ENCODE peak calls at places on chromosomes 7 and 10, in seven cellular contexts. R, L, A, F, Z, K and I are unnamed samples.

GRCh38 chr7:116330961-116331360 is 120.6 kb downstream of the TES start:
- DNase-seq in L (no peak), Z (no peak), A (no peak), K (no peak), F (no peak), R (no peak), I (no peak)

GRCh38 chr10:117736655-117737054 is 194.1 kb downstream of the EMX2 start:
- DNase-seq in L (no peak), R (no peak), A (no peak), F (no peak), Z (no peak), K (no peak), I (no peak)

GRCh38 chr10:28975891-28976471 is 298.7 kb downstream of the BAMBI start:
- DNase-seq in R (no peak), F (no peak), Z (no peak), L (no peak), A (no peak), K (no peak), I (no peak)

GRCh38 chr7:106692450-106693051 is 31.6 kb upstream of the CCDC71L start:
- DNase-seq in K (no peak), F (no peak), A (no peak), Z (no peak), L (no peak), R (no peak), I (no peak)

GRCh38 chr7:131600578-131600977 is 44.1 kb upstream of the PODXL start:
- DNase-seq in K (no peak), L (no peak), F (no peak), R (no peak), Z (no peak), A (no peak), I (no peak)

GRCh38 chr10:128896964-128897363 is 570.1 kb upstream of the MGMT start:
- DNase-seq in K (no peak), A (no peak), R (no peak), F (no peak), Z (no peak), L (no peak), I (no peak)

GRCh38 chr10:44391981-44392380 is 7.1 kb upstream of the CXCL12 start:
- DNase-seq in F (no peak), A (no peak), R (no peak), Z (no peak), K (no peak), L (no peak), I (no peak)

GRCh38 chr7:1383398-1384112 is 75.7 kb downstream of the MICALL2 start:
- DNase-seq in R (no peak), K (no peak), L (no peak), F (no peak), A (no peak), Z (no peak), I (no peak)

GRCh38 chr10:5293691-5294550 is 70.8 kb upstream of the UCN3 start:
- DNase-seq in Z (peak), R (peak), L (peak), F (peak), K (peak), A (peak), I (peak)

GRCh38 chr10:62805139-62806092 is 896 bp downstream of the ADO start:
- DNase-seq in L (peak), K (peak), Z (peak), A (no peak), R (no peak), F (peak), I (no peak)

GRCh38 chr10:50326757-50327701 is 75.7 kb upstream of the ASAH2 start:
- DNase-seq in L (no peak), K (no peak), Z (peak), F (no peak), A (peak), R (no peak), I (no peak)